ENCODE peak calls at places on chromosomes 1 and 21, in six cellular contexts. C is HFF-Myc, Z is progenitor cell of endocrine pancreas, S is fibroblast of lung, Y is neural crest cell, H is tibial artery. N is an unnamed sample.
A peak's percentile ranks its signal among the peaks of the same experiment; 100 is the strongest.

GRCh38 chr1:39952359-39953110 is 2.4 kb upstream of the MFSD2A start:
- DNase-seq in C (no peak), Z (no peak), S (no peak), Y (no peak), H (no peak), N (peak; percentile 62)

GRCh38 chr1:18828224-18828623 is 31.2 kb downstream of the TAS1R2 start:
- DNase-seq in C (no peak), Z (no peak), S (no peak), Y (no peak), H (no peak), N (no peak)

GRCh38 chr1:167683641-167684502 is 37.9 kb upstream of the MPZL1 start:
- DNase-seq in C (no peak), Z (no peak), S (peak; percentile 28), Y (no peak), H (no peak), N (no peak)

GRCh38 chr1:242004751-242005495 is 6.0 kb upstream of the MAP1LC3C start:
- DNase-seq in C (no peak), Z (no peak), S (no peak), Y (no peak), H (no peak), N (no peak)

GRCh38 chr1:25430073-25430665 is 528 bp upstream of the MACO1 start:
- DNase-seq in C (no peak), Z (peak; percentile 65), S (no peak), Y (peak; percentile 67), H (peak; percentile 75), N (peak; percentile 87)

GRCh38 chr1:204617256-204618147 is 68.0 kb downstream of the LRRN2 start:
- DNase-seq in C (no peak), Z (no peak), S (no peak), Y (no peak), H (no peak), N (no peak)

GRCh38 chr1:13992489-13993285 is 292.7 kb downstream of the PRDM2 start:
- DNase-seq in C (no peak), Z (no peak), S (no peak), Y (no peak), H (no peak), N (no peak)

GRCh38 chr1:184827600-184828368 is 73.1 kb upstream of the EDEM3 start:
- DNase-seq in C (no peak), Z (no peak), S (peak; percentile 45), Y (no peak), H (no peak), N (no peak)

GRCh38 chr1:55179177-55179835 is 35.9 kb downstream of the USP24 start:
- DNase-seq in C (no peak), Z (no peak), S (no peak), Y (no peak), H (no peak), N (no peak)

GRCh38 chr1:56758135-56758534 is 61.1 kb downstream of the FYB2 start:
- DNase-seq in C (no peak), Z (no peak), S (no peak), Y (no peak), H (no peak), N (no peak)

GRCh38 chr1:214658785-214659184 is 55.8 kb downstream of the CENPF start:
- DNase-seq in C (no peak), Z (no peak), S (peak; percentile 40), Y (no peak), H (no peak), N (no peak)

GRCh38 chr1:97135972-97136371 is 414.4 kb downstream of the PTBP2 start:
- DNase-seq in C (no peak), Z (no peak), S (no peak), Y (no peak), H (no peak), N (no peak)

GRCh38 chr1:235632538-235633219 is 16.9 kb downstream of the GNG4 start:
- DNase-seq in C (no peak), Z (no peak), S (peak; percentile 43), Y (no peak), H (no peak), N (no peak)

GRCh38 chr1:56095924-56096655 is 483.3 kb downstream of the PLPP3 start:
- DNase-seq in C (no peak), Z (no peak), S (peak; percentile 62), Y (no peak), H (peak; percentile 42), N (no peak)

GRCh38 chr1:156544592-156545102 is 27.7 kb downstream of the IQGAP3 start:
- DNase-seq in C (no peak), Z (no peak), S (no peak), Y (no peak), H (no peak), N (no peak)

GRCh38 chr1:155207578-155208405 is at the start of gene THBS3:
- DNase-seq in C (no peak), Z (no peak), S (peak; percentile 28), Y (peak; percentile 55), H (peak; percentile 69), N (no peak)

GRCh38 chr1:29861446-29861845 is 625.1 kb downstream of the PTPRU start:
- DNase-seq in C (no peak), Z (no peak), S (no peak), Y (no peak), H (no peak), N (no peak)

GRCh38 chr1:215083408-215083961 is 948 bp downstream of the KCNK2 start:
- DNase-seq in C (no peak), Z (peak; percentile 11), S (peak; percentile 25), Y (peak; percentile 25), H (no peak), N (no peak)

DNA sequence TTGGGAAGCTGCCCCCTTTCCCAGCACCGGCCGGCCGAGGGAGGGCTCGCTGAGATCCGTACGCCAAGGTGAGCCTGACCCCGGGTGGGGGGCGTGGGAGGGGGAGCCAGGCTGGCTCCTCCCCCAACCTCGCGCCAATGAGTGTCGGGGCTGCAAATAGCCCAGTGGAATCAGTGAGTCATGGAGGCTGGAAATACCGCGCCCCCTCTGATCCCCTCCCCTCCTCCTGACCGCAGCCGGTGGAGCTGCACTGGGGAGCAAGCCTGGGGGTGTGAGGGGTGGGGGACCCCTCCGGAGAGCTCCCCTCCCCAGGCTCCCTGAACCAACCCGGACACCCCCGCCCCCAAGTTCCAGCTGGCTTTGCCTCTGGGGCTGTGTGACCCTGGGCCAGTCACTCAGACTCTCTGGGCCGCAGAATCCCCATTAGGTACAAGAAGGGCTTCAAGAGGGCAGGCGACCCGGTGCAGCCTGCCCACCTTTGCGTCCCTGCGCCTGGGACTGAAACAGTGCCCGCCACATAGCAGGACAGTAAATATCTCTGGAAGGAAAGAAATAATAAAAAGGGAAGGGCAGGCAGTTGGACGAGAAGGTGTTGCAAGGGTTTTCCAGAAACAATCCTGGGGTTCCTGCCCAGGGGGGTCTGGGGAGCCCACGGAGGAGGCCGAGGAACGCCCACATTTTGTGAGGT is 4.5 kb downstream of the HSPB7 start:
- DNase-seq in C (no peak), Z (peak; percentile 49), S (peak; percentile 48), Y (no peak), H (peak; percentile 69), N (peak; percentile 82)
- TF ChIP-seq CTCF in C (no peak), Z (no peak), S (no peak), Y (no peak), H (no peak), N (no peak)

GRCh38 chr21:45287438-45288391 is at the start of gene POFUT2:
- DNase-seq in C (peak; percentile 80), Z (peak; percentile 99), S (peak; percentile 94), Y (peak; percentile 99), H (peak; percentile 95), N (peak; percentile 97)
- TF ChIP-seq CTCF in C (no peak), Z (no peak), S (no peak), Y (no peak), H (no peak), N (no peak)

GRCh38 chr1:201261771-201262547 is 21.3 kb upstream of the PKP1 start:
- DNase-seq in C (no peak), Z (no peak), S (no peak), Y (no peak), H (no peak), N (no peak)

GRCh38 chr1:201260236-201260591 is 23.1 kb upstream of the PKP1 start:
- DNase-seq in C (no peak), Z (no peak), S (no peak), Y (no peak), H (no peak), N (no peak)

GRCh38 chr1:201258763-201259230 is 24.5 kb upstream of the PKP1 start:
- DNase-seq in C (no peak), Z (no peak), S (no peak), Y (no peak), H (no peak), N (no peak)

GRCh38 chr1:201260648-201261311 is 22.5 kb upstream of the PKP1 start:
- DNase-seq in C (no peak), Z (no peak), S (no peak), Y (no peak), H (no peak), N (no peak)

GRCh38 chr1:201259476-201260235 is 23.6 kb upstream of the PKP1 start:
- DNase-seq in C (no peak), Z (no peak), S (peak; percentile 22), Y (no peak), H (no peak), N (no peak)
- TF ChIP-seq CTCF in C (no peak), Z (peak; percentile 22), S (no peak), Y (no peak), H (no peak), N (no peak)

GRCh38 chr1:4851666-4852065 is 197.3 kb downstream of the AJAP1 start:
- DNase-seq in C (no peak), Z (no peak), S (no peak), Y (no peak), H (peak; percentile 41), N (peak; percentile 64)
- TF ChIP-seq CTCF in C (no peak), Z (no peak), S (no peak), Y (no peak), H (no peak), N (no peak)

DNA sequence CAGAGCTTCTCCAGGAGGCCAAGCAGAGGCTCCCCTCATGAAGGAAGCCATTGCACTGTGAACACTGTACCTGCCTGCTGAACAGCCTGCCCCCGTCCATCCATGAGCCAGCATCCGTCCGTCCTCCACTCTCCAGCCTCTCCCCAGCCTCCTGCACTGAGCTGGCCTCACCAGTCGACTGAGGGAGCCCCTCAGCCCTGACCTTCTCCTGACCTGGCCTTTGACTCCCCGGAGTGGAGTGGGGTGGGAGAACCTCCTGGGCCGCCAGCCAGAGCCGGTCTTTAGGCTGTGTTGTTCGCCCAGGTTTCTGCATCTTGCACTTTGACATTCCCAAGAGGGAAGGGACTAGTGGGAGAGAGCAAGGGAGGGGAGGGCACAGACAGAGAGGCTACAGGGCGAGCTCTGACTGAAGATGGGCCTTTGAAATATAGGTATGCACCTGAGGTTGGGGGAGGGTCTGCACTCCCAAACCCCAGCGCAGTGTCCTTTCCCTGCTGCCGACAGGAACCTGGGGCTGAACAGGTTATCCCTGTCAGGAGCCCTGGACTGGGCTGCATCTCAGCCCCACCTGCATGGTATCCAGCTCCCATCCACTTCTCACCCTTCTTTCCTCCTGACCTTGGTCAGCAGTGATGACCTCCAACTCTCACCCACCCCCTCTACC is 19.1 kb downstream of the CSF1 start:
- DNase-seq in C (no peak), Z (no peak), S (no peak), Y (no peak), H (no peak), N (no peak)
- TF ChIP-seq CTCF in C (no peak), Z (no peak), S (no peak), Y (no peak), H (no peak), N (no peak)